ENCODE peak calls at places on chromosome 20, in ten cellular contexts. P is A549, R is erythroblast, M is HCT116, S is tibial nerve, L is Peyer's patch, W is IMR-90, F is transverse colon, X is stomach, C is sigmoid colon. Q is an unnamed sample.
A peak's percentile ranks its signal among the peaks of the same experiment; 100 is the strongest.

GRCh38 chr20:57361517-57361916 is 10.5 kb downstream of the RAE1 start:
- DNase-seq in P (no peak), R (no peak), M (no peak), S (no peak), L (no peak), W (peak; percentile 87), F (no peak), X (no peak), C (no peak), Q (no peak)

GRCh38 chr20:43731469-43731868 is 4.7 kb upstream of the GTSF1L start:
- DNase-seq in P (no peak), R (peak; percentile 29), M (no peak), S (no peak), L (no peak), W (peak; percentile 84), F (no peak), X (no peak), C (no peak), Q (no peak)

GRCh38 chr20:54132612-54133433 is 41.0 kb downstream of the CYP24A1 start:
- DNase-seq in P (peak; percentile 96), R (no peak), M (peak; percentile 92), S (no peak), L (no peak), W (peak; percentile 98), F (peak; percentile 24), X (no peak), C (peak; percentile 72), Q (no peak)

GRCh38 chr20:4766631-4767030 is 44.9 kb downstream of the PRND start:
- DNase-seq in P (no peak), R (peak; percentile 32), M (no peak), S (no peak), L (peak; percentile 49), W (no peak), F (no peak), X (no peak), C (no peak), Q (no peak)

GRCh38 chr20:54257090-54257816 is 49.4 kb downstream of the PFDN4 start:
- DNase-seq in P (no peak), R (no peak), M (peak; percentile 18), S (no peak), L (no peak), W (peak; percentile 96), F (no peak), X (no peak), C (no peak), Q (no peak)

GRCh38 chr20:16708590-16708989 is 21.2 kb upstream of the SNRPB2 start:
- DNase-seq in P (no peak), R (no peak), M (no peak), S (no peak), L (no peak), W (no peak), F (no peak), X (no peak), C (no peak), Q (no peak)

GRCh38 chr20:57001126-57001767 is 265.2 kb downstream of the BMP7 start:
- DNase-seq in P (no peak), R (no peak), M (no peak), S (no peak), L (no peak), W (no peak), F (no peak), X (no peak), C (no peak), Q (no peak)

GRCh38 chr20:6265204-6265904 is 142.5 kb upstream of the FERMT1 start:
- DNase-seq in P (peak; percentile 35), R (peak; percentile 37), M (peak; percentile 7), S (no peak), L (no peak), W (peak; percentile 73), F (no peak), X (no peak), C (no peak), Q (no peak)

GRCh38 chr20:44208770-44209169 is 1.8 kb downstream of the OSER1 start:
- DNase-seq in P (peak; percentile 48), R (peak; percentile 51), M (no peak), S (no peak), L (no peak), W (peak; percentile 66), F (no peak), X (no peak), C (no peak), Q (no peak)

GRCh38 chr20:20549267-20549612 is 163.2 kb downstream of the RALGAPA2 start:
- DNase-seq in P (no peak), R (peak; percentile 2), M (no peak), S (no peak), L (no peak), W (no peak), F (no peak), X (peak; percentile 33), C (no peak), Q (no peak)

GRCh38 chr20:4592316-4593148 is 129.2 kb upstream of the PRND start:
- DNase-seq in P (peak; percentile 78), R (peak; percentile 68), M (no peak), S (no peak), L (no peak), W (no peak), F (peak; percentile 38), X (peak; percentile 67), C (no peak), Q (peak; percentile 69)

DNA sequence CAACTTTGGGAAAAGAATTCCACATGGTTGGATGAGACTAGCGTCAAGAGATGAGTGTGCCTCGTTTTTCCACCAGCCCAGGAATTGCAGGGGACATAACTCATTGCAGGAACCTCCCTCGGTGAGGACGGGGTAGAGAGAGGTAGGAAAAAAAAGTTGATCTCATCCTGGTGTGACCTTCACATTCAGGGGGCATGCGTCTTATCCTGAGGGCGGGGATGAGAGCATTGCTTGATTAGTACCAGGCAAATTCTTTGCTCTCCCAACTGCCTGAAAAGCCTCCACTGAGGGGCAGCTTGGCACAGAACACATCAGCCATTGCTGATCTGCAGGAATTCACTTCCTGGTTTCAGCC is 11.8 kb downstream of the TLDC2 start:
- DNase-seq in P (no peak), R (no peak), M (no peak), S (no peak), L (no peak), W (no peak), F (no peak), X (no peak), C (no peak), Q (no peak)
- TF ChIP-seq POLR2A in P (no peak), R (no peak), M (no peak), S (no peak), L (no peak), W (no peak), F (no peak), X (no peak), C (no peak), Q (no peak)

GRCh38 chr20:32685541-32686529 is 12.1 kb upstream of the C20orf203 start:
- DNase-seq in P (no peak), R (no peak), M (no peak), S (no peak), L (no peak), W (peak; percentile 93), F (no peak), X (no peak), C (no peak), Q (no peak)
- TF ChIP-seq POLR2A in P (no peak), R (no peak), M (no peak), S (no peak), L (no peak), W (no peak), F (no peak), X (no peak), C (no peak), Q (no peak)

GRCh38 chr20:45372241-45372640 is 5.9 kb downstream of the TP53TG5 start:
- DNase-seq in P (no peak), R (no peak), M (no peak), S (no peak), L (no peak), W (no peak), F (no peak), X (no peak), C (no peak), Q (no peak)

GRCh38 chr20:45374101-45374467 is 4.0 kb downstream of the TP53TG5 start:
- DNase-seq in P (no peak), R (no peak), M (no peak), S (no peak), L (no peak), W (no peak), F (no peak), X (no peak), C (no peak), Q (no peak)

GRCh38 chr20:45374966-45375365 is 3.2 kb downstream of the TP53TG5 start:
- DNase-seq in P (no peak), R (no peak), M (no peak), S (no peak), L (no peak), W (no peak), F (no peak), X (no peak), C (no peak), Q (no peak)

GRCh38 chr20:45372646-45373352 is 5.3 kb downstream of the TP53TG5 start:
- DNase-seq in P (no peak), R (no peak), M (no peak), S (no peak), L (no peak), W (no peak), F (no peak), X (no peak), C (peak; percentile 88), Q (no peak)

GRCh38 chr20:45373353-45374100 is 4.6 kb downstream of the TP53TG5 start:
- DNase-seq in P (peak; percentile 84), R (peak; percentile 94), M (peak; percentile 57), S (peak; percentile 71), L (peak; percentile 83), W (peak; percentile 66), F (peak; percentile 95), X (peak; percentile 92), C (peak; percentile 96), Q (peak; percentile 82)
- TF ChIP-seq POLR2A in P (no peak), R (no peak), M (no peak), S (no peak), L (no peak), W (no peak), F (peak; percentile 3), X (no peak), C (no peak), Q (no peak)

GRCh38 chr20:62120365-62120762 is 1.9 kb upstream of the LSM14B start:
- DNase-seq in P (no peak), R (no peak), M (no peak), S (no peak), L (no peak), W (no peak), F (no peak), X (no peak), C (no peak), Q (no peak)

GRCh38 chr20:62118113-62119043 is 3.9 kb upstream of the LSM14B start:
- DNase-seq in P (no peak), R (no peak), M (no peak), S (no peak), L (no peak), W (no peak), F (no peak), X (no peak), C (no peak), Q (no peak)

GRCh38 chr20:62120990-62121775 is 1.1 kb upstream of the LSM14B start:
- DNase-seq in P (peak; percentile 65), R (peak; percentile 79), M (peak; percentile 27), S (no peak), L (no peak), W (peak; percentile 61), F (peak; percentile 66), X (no peak), C (peak; percentile 80), Q (peak; percentile 41)

GRCh38 chr20:62119101-62119500 is 3.2 kb upstream of the LSM14B start:
- DNase-seq in P (no peak), R (no peak), M (no peak), S (no peak), L (no peak), W (no peak), F (no peak), X (no peak), C (no peak), Q (no peak)

GRCh38 chr20:62119591-62120364 is 2.5 kb upstream of the LSM14B start:
- DNase-seq in P (no peak), R (no peak), M (no peak), S (no peak), L (no peak), W (no peak), F (peak; percentile 55), X (no peak), C (no peak), Q (peak; percentile 26)
- TF ChIP-seq POLR2A in P (no peak), R (no peak), M (no peak), S (no peak), L (no peak), W (no peak), F (no peak), X (no peak), C (no peak), Q (no peak)

Q was measured in testis.